ENCODE peak calls at places on chromosome 16, in nine cellular contexts. J is MM.1S, A is mesenchymal stem cell, Y is fibroblast of lung, K is PC-3, V is endothelial cell of umbilical vein, R is mammary epithelial cell, D is DND-41, B is IMR-90. E is an unnamed sample.

GRCh38 chr16:50265260-50265659 is 1.1 kb upstream of the ADCY7 start:
- DNase-seq in Y (no peak), R (no peak), A (peak), B (peak), K (peak), D (peak), V (no peak), J (peak), E (no peak)

GRCh38 chr16:278863-279366 is 1.5 kb upstream of the ARHGDIG start:
- DNase-seq in K (peak), Y (peak), V (peak), J (no peak), D (peak), R (peak), B (peak), A (peak), E (peak)

GRCh38 chr16:65621640-65622039 is 499.8 kb upstream of the CDH11 start:
- DNase-seq in R (no peak), Y (no peak), B (no peak), A (no peak), V (no peak), J (no peak), K (peak), D (no peak), E (no peak)

GRCh38 chr16:1264257-1265089 is 8.6 kb downstream of the TPSD1 start:
- DNase-seq in J (no peak), V (no peak), B (no peak), D (no peak), A (no peak), Y (no peak), K (no peak), R (no peak), E (no peak)

GRCh38 chr16:70395345-70395901 is 43.5 kb downstream of the ST3GAL2 start:
- DNase-seq in D (peak), Y (peak), K (peak), J (peak), V (peak), B (peak), R (peak), A (peak), E (peak)

GRCh38 chr16:81623365-81624102 is 155.6 kb upstream of the PLCG2 start:
- DNase-seq in D (peak), K (peak), J (peak), B (peak), A (peak), V (peak), R (peak), Y (no peak), E (peak)

GRCh38 chr16:12426122-12426521 is 377.6 kb downstream of the CPPED1 start:
- DNase-seq in V (no peak), A (peak), D (no peak), Y (peak), B (peak), J (no peak), R (no peak), K (no peak), E (no peak)

GRCh38 chr16:56352351-56353053 is 72.8 kb downstream of the AMFR start:
- DNase-seq in B (no peak), J (no peak), D (no peak), A (no peak), Y (no peak), V (no peak), K (no peak), R (no peak), E (peak)

GRCh38 chr16:72626623-72627022 is 421.3 kb downstream of the ZFHX3 start:
- DNase-seq in B (no peak), J (no peak), D (no peak), R (no peak), K (peak), A (no peak), V (no peak), Y (no peak), E (no peak)
- H2AFZ ChIP-seq in B (no peak), J (no peak), D (no peak), R (no peak), K (peak), A (no peak), V (no peak), Y (no peak), E (peak)

GRCh38 chr16:88969361-88969831 is 7.6 kb downstream of the CBFA2T3 start:
- DNase-seq in A (no peak), B (no peak), D (no peak), Y (no peak), V (no peak), J (peak), R (no peak), K (no peak), E (no peak)
- H3K4me3 ChIP-seq in A (no peak), B (no peak), D (no peak), Y (no peak), V (no peak), J (peak), R (no peak), K (no peak), E (no peak)

GRCh38 chr16:79687249-79687768 is 86.8 kb upstream of the MAF start:
- DNase-seq in B (no peak), J (no peak), V (no peak), R (no peak), A (no peak), D (no peak), Y (no peak), K (no peak), E (no peak)

GRCh38 chr16:79690159-79690558 is 89.6 kb upstream of the MAF start:
- DNase-seq in V (no peak), R (no peak), Y (peak), A (no peak), D (no peak), B (no peak), J (no peak), K (no peak), E (no peak)

GRCh38 chr16:79691001-79691400 is 90.5 kb upstream of the MAF start:
- DNase-seq in K (no peak), D (no peak), B (no peak), Y (no peak), R (no peak), V (no peak), J (no peak), A (no peak), E (no peak)

GRCh38 chr16:79685871-79686270 is 85.3 kb upstream of the MAF start:
- DNase-seq in K (no peak), B (no peak), D (no peak), A (no peak), J (no peak), V (no peak), R (no peak), Y (no peak), E (no peak)
- H2AFZ ChIP-seq in K (no peak), B (no peak), D (no peak), A (no peak), J (no peak), V (no peak), R (no peak), Y (no peak), E (no peak)

GRCh38 chr16:89108412-89108811 is 14.8 kb downstream of the ACSF3 start:
- DNase-seq in K (no peak), V (no peak), R (no peak), Y (no peak), B (no peak), D (no peak), A (no peak), J (no peak), E (no peak)
- H3K4me3 ChIP-seq in K (no peak), V (no peak), R (no peak), Y (no peak), B (no peak), D (no peak), A (no peak), J (no peak), E (no peak)

DNA sequence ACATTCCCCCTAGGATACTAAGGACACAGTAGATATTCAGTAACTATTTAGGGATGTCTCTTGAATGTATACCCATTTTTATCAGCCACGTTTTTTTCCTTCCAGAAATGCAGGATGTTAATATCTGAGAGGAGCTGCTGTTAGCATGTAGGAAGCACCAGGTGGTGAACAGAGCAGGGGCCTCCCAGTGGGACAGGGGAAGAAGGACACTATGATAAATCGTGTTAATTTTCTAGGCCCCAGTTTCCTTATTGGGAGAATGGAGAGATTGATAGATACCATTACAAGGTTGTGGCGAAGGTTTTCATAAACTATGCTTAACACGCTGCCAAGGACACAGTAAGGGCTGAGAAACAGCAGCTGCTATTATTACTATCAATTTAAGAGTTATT is 45.4 kb downstream of the PRSS54 start:
- DNase-seq in K (no peak), D (no peak), Y (no peak), A (peak), J (no peak), B (no peak), R (no peak), V (no peak), E (peak)
- H2AFZ ChIP-seq in K (peak), D (peak), Y (peak), A (peak), J (peak), B (peak), R (peak), V (peak), E (peak)

DNA sequence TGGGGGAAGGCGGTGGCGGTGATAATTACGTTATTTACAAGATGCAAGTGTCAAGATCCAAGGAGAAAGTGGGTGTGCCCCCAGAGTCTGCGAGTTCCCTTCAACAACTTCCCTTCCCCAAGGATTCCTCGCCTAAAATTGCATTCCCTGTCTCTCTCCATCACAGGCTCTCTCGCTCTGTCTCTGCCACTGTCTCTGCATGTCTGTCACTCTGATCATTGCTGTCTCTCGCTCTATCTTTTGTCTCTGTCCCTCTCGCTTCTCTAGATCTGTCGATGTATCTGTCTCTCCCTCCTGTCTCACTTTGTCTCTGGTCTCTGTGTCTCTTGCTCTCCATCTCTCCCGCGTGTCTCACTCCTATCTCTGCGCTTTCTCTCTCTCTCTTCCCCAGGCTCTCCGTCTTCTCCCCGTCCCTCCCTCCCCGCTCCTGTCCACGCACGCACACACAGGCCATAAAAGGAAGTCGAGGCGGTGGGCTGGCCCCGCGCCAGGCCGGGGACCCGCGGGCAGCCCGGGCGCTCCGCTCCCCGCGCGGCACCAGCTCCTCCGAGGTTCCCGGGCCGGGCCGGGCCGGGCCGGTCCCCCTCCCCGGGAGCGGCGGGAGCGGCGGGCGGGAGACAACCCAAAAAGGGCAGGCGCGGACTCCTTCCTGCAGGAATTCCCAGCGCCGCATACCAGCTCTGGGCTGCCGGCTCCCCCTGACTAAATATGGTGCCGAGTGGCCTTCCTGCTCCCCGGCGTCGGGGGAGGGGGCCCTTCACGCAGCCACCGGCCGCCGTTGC is 1.1 kb upstream of the MYH11 start:
- DNase-seq in A (peak), V (peak), J (no peak), B (peak), K (no peak), Y (peak), D (no peak), R (no peak), E (peak)
- H3K4me3 ChIP-seq in A (peak), V (peak), J (no peak), B (peak), K (no peak), Y (peak), D (no peak), R (peak), E (no peak)

GRCh38 chr16:47734987-47735594 is 274.0 kb downstream of the PHKB start:
- DNase-seq in K (peak), J (no peak), B (no peak), R (no peak), A (no peak), Y (no peak), V (no peak), D (no peak), E (peak)
- H2AFZ ChIP-seq in K (no peak), J (no peak), B (no peak), R (peak), A (no peak), Y (no peak), V (no peak), D (no peak), E (no peak)

GRCh38 chr16:27229891-27230470 is 26.7 kb downstream of the KDM8 start:
- DNase-seq in D (no peak), K (no peak), B (no peak), J (no peak), V (no peak), A (no peak), Y (no peak), R (no peak), E (no peak)

GRCh38 chr16:27230562-27230991 is 27.3 kb downstream of the KDM8 start:
- DNase-seq in A (no peak), Y (no peak), J (peak), V (no peak), K (no peak), R (no peak), D (peak), B (no peak), E (no peak)

GRCh38 chr16:27232061-27232841 is 28.9 kb downstream of the KDM8 start:
- DNase-seq in Y (peak), B (no peak), D (peak), J (peak), R (no peak), A (no peak), V (no peak), K (no peak), E (no peak)

GRCh38 chr16:27232875-27233605 is 29.7 kb downstream of the KDM8 start:
- DNase-seq in D (no peak), R (no peak), K (no peak), V (no peak), A (no peak), Y (no peak), J (no peak), B (no peak), E (no peak)

DNA sequence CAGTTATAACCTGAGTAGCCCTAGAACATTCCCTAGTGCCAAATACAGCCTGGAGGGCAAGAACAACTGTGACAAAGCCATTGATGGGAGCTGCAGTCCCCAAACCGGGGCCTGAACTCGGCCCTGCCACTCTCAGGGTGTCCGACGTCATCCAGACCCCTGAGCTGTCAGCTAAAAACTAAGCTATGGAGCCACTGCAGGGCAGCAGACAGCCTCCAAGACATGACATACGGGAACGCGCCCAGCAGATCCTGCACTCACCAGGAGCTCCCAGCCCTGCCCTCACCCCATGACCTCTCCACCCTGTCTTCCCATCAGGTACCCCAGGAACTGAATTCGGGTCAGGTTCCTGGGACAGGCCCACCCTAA is 28.4 kb downstream of the KDM8 start:
- DNase-seq in D (no peak), Y (no peak), A (no peak), B (no peak), V (no peak), R (no peak), J (no peak), K (no peak), E (no peak)
- H3K4me3 ChIP-seq in D (no peak), Y (no peak), A (no peak), B (no peak), V (no peak), R (no peak), J (peak), K (no peak), E (no peak)

E was measured in PC-9.